ENCODE peak calls at places on chromosomes 1 and 21, in five cellular contexts. Y, G, M, K and I are unnamed samples.

GRCh38 chr1:56404561-56405030 is 174.8 kb downstream of the PLPP3 start:
- DNase-seq in Y (no peak), G (no peak), M (no peak), K (no peak), I (no peak)

GRCh38 chr1:65717815-65718454 is 74.8 kb upstream of the PDE4B start:
- DNase-seq in Y (no peak), G (peak), M (no peak), K (peak), I (no peak)

GRCh38 chr21:26795866-26796329 is 49.3 kb downstream of the ADAMTS1 start:
- DNase-seq in Y (peak), G (no peak), M (no peak), K (peak), I (no peak)

GRCh38 chr1:207004931-207005830 is 27.4 kb downstream of the C1orf116 start:
- DNase-seq in Y (peak), G (peak), M (no peak), K (peak), I (peak)

GRCh38 chr1:34858901-34859441 is 578 bp downstream of the SMIM12 start:
- DNase-seq in Y (no peak), G (no peak), M (no peak), K (peak), I (no peak)

GRCh38 chr1:151325231-151325630 is 2.0 kb downstream of the PI4KB start:
- DNase-seq in Y (no peak), G (no peak), M (no peak), K (peak), I (no peak)

GRCh38 chr1:64969305-64970066 is 3.1 kb upstream of the JAK1 start:
- DNase-seq in Y (no peak), G (no peak), M (no peak), K (peak), I (no peak)

GRCh38 chr1:43206721-43207228 is 34.6 kb downstream of the CFAP57 start:
- DNase-seq in Y (no peak), G (peak), M (no peak), K (peak), I (no peak)

GRCh38 chr1:152111515-152111968 is 3.7 kb downstream of the TCHH start:
- DNase-seq in Y (peak), G (peak), M (no peak), K (peak), I (peak)

GRCh38 chr1:42756956-42757891 is 9.6 kb downstream of the P3H1 start:
- DNase-seq in Y (peak), G (peak), M (no peak), K (peak), I (peak)

GRCh38 chr1:226748306-226748705 is 9.2 kb upstream of the ITPKB start:
- DNase-seq in Y (no peak), G (no peak), M (no peak), K (no peak), I (no peak)

GRCh38 chr1:161048949-161049722 is 3.4 kb upstream of the USF1 start:
- DNase-seq in Y (no peak), G (no peak), M (no peak), K (no peak), I (no peak)

GRCh38 chr1:61892977-61893376 is 150.7 kb downstream of the PATJ start:
- DNase-seq in Y (no peak), G (no peak), M (no peak), K (no peak), I (no peak)

GRCh38 chr1:178530520-178530919 is 17.6 kb downstream of the TEX35 start:
- DNase-seq in Y (no peak), G (no peak), M (no peak), K (peak), I (no peak)

GRCh38 chr1:53470155-53470554 is 11.0 kb downstream of the DMRTB1 start:
- DNase-seq in Y (no peak), G (peak), M (no peak), K (peak), I (peak)
- TF ChIP-seq CTCF in Y (no peak), G (peak), M (no peak), K (peak), I (peak)

GRCh38 chr1:171233183-171233582 is 15.1 kb upstream of the FMO1 start:
- DNase-seq in Y (no peak), G (no peak), M (no peak), K (no peak), I (no peak)
- TF ChIP-seq CTCF in Y (no peak), G (no peak), M (no peak), K (no peak), I (no peak)

GRCh38 chr1:212935387-212935981 is 14.9 kb upstream of the VASH2 start:
- DNase-seq in Y (no peak), G (no peak), M (no peak), K (no peak), I (no peak)

GRCh38 chr1:212926364-212926757 is 24.0 kb upstream of the VASH2 start:
- DNase-seq in Y (no peak), G (no peak), M (no peak), K (no peak), I (no peak)

GRCh38 chr1:212928323-212929281 is 21.7 kb upstream of the VASH2 start:
- DNase-seq in Y (peak), G (peak), M (no peak), K (peak), I (peak)

GRCh38 chr1:212934050-212934449 is 16.3 kb upstream of the VASH2 start:
- DNase-seq in Y (no peak), G (no peak), M (no peak), K (no peak), I (no peak)

GRCh38 chr1:212930986-212931678 is 19.2 kb upstream of the VASH2 start:
- DNase-seq in Y (no peak), G (no peak), M (no peak), K (no peak), I (no peak)
- TF ChIP-seq CTCF in Y (no peak), G (no peak), M (no peak), K (no peak), I (no peak)

GRCh38 chr1:18561967-18562366 is 68.7 kb upstream of the PAX7 start:
- DNase-seq in Y (peak), G (no peak), M (no peak), K (no peak), I (no peak)

GRCh38 chr1:18556364-18556763 is 74.3 kb upstream of the PAX7 start:
- DNase-seq in Y (no peak), G (peak), M (no peak), K (peak), I (no peak)

GRCh38 chr1:18557621-18558465 is 72.8 kb upstream of the PAX7 start:
- DNase-seq in Y (peak), G (peak), M (no peak), K (no peak), I (peak)

GRCh38 chr1:18564661-18565060 is 66.0 kb upstream of the PAX7 start:
- DNase-seq in Y (no peak), G (no peak), M (no peak), K (no peak), I (no peak)

GRCh38 chr1:18560692-18561091 is 70.0 kb upstream of the PAX7 start:
- DNase-seq in Y (peak), G (peak), M (no peak), K (no peak), I (no peak)
- TF ChIP-seq CTCF in Y (peak), G (peak), M (no peak), K (no peak), I (no peak)

GRCh38 chr1:203039609-203040517 is 13.6 kb downstream of the PPFIA4 start:
- DNase-seq in Y (peak), G (peak), M (no peak), K (no peak), I (peak)
- TF ChIP-seq CTCF in Y (peak), G (peak), M (peak), K (peak), I (peak)

GRCh38 chr1:217660353-217661062 is 29.4 kb downstream of the SPATA17 start:
- DNase-seq in Y (no peak), G (peak), M (no peak), K (peak), I (no peak)
- TF ChIP-seq CTCF in Y (peak), G (peak), M (no peak), K (peak), I (no peak)